ENCODE peak calls at places on chromosomes 3 and 15, in eight cellular contexts. W is stimulated activated CD8-positive, alpha-beta memory T cell treated with anti-CD3 and anti-CD28 coated beads, Interleukin-15, amount 100 ng/mL, for 24 hours; R is left kidney; I is WTC11; G is T-helper 9 cell; V is memory B cell; K is activated T-helper 1 cell treated with anti-CD3 and anti-CD28 coated beads, Interleukin-2, amount 50 U/mL, for 16 hours; B is EH. M is an unnamed sample.

GRCh38 chr3:118501152-118501551 is 533.5 kb downstream of the IGSF11 start:
- DNase-seq in K (no peak), B (no peak), G (no peak), I (peak; percentile 34), R (peak; percentile 82), V (no peak), W (no peak), M (peak; percentile 38)

GRCh38 chr15:72967836-72968530 is 84.3 kb upstream of the NEO1 start:
- DNase-seq in W (no peak), R (peak; percentile 36), B (no peak), K (no peak), V (no peak), G (no peak), I (no peak), M (no peak)

GRCh38 chr3:179768080-179768479 is 115.2 kb downstream of the USP13 start:
- DNase-seq in I (peak; percentile 53), V (no peak), W (no peak), K (no peak), B (peak; percentile 80), R (peak; percentile 55), G (no peak), M (no peak)

GRCh38 chr15:44289352-44289790 is 852 bp downstream of the GOLM2 start:
- DNase-seq in I (no peak), G (no peak), K (no peak), W (no peak), V (no peak), R (no peak), B (peak; percentile 26), M (no peak)

GRCh38 chr3:184710870-184711365 is 946 bp downstream of the MAGEF1 start:
- DNase-seq in G (no peak), R (peak; percentile 33), B (peak; percentile 30), K (no peak), I (no peak), V (peak; percentile 37), W (no peak), M (no peak)

GRCh38 chr3:15520185-15520584 is 1.3 kb downstream of the COLQ start:
- DNase-seq in I (no peak), K (no peak), B (no peak), R (no peak), W (no peak), G (no peak), V (no peak), M (no peak)

GRCh38 chr3:129892857-129893615 is 475 bp downstream of the TMCC1 start:
- DNase-seq in R (peak; percentile 90), G (peak; percentile 5), B (peak; percentile 66), K (peak; percentile 41), W (peak; percentile 48), I (peak; percentile 70), V (peak; percentile 18), M (no peak)

GRCh38 chr15:67548862-67549651 is 6.6 kb downstream of the MAP2K5 start:
- DNase-seq in R (peak; percentile 9), W (no peak), G (no peak), K (no peak), I (peak; percentile 75), V (no peak), B (peak; percentile 29), M (no peak)

GRCh38 chr3:118476885-118477618 is 557.6 kb downstream of the IGSF11 start:
- DNase-seq in I (no peak), B (no peak), R (no peak), V (no peak), K (no peak), G (no peak), W (no peak), M (no peak)

GRCh38 chr3:108125550-108126071 is 34.8 kb upstream of the CD47 start:
- DNase-seq in B (no peak), R (peak; percentile 30), K (peak; percentile 15), W (peak; percentile 20), V (peak; percentile 89), G (peak; percentile 47), I (no peak), M (no peak)

GRCh38 chr15:25728816-25729215 is 134.3 kb downstream of the ATP10A start:
- DNase-seq in B (no peak), W (no peak), G (no peak), V (no peak), R (no peak), K (no peak), I (no peak), M (no peak)

GRCh38 chr3:71789922-71790321 is 5.0 kb upstream of the PROK2 start:
- DNase-seq in W (no peak), I (no peak), K (no peak), B (no peak), R (no peak), G (no peak), V (no peak), M (no peak)

GRCh38 chr3:174198199-174198598 is 660.9 kb upstream of the NAALADL2 start:
- DNase-seq in G (no peak), R (peak; percentile 43), V (no peak), W (no peak), B (peak; percentile 69), K (no peak), I (no peak), M (no peak)

GRCh38 chr15:64897345-64897985 is 14.2 kb upstream of the ANKDD1A start:
- DNase-seq in I (no peak), K (no peak), B (peak; percentile 88), R (no peak), G (no peak), V (no peak), W (no peak), M (peak; percentile 69)

GRCh38 chr15:73237910-73238309 is 130.8 kb downstream of the HCN4 start:
- DNase-seq in R (no peak), G (no peak), V (no peak), B (no peak), W (no peak), I (no peak), K (no peak), M (no peak)

GRCh38 chr3:130828931-130829574 is 64.8 kb upstream of the ATP2C1 start:
- DNase-seq in K (no peak), W (no peak), V (no peak), G (no peak), R (no peak), I (no peak), B (no peak), M (no peak)

GRCh38 chr3:57227930-57228733 is 603 bp downstream of the APPL1 start:
- DNase-seq in W (peak; percentile 28), R (peak; percentile 79), K (peak; percentile 15), G (peak; percentile 28), V (no peak), B (peak; percentile 56), I (peak; percentile 33), M (no peak)

GRCh38 chr15:86061581-86061980 is 18.1 kb upstream of the AGBL1 start:
- DNase-seq in V (no peak), B (no peak), R (no peak), I (no peak), K (no peak), G (no peak), W (no peak), M (no peak)

GRCh38 chr3:152259480-152259879 is 9.2 kb upstream of the MBNL1 start:
- DNase-seq in I (no peak), G (no peak), B (no peak), K (no peak), W (no peak), V (no peak), R (no peak), M (no peak)

GRCh38 chr3:146044046-146044445 is 116.9 kb downstream of the PLOD2 start:
- DNase-seq in K (no peak), B (no peak), I (no peak), R (no peak), V (no peak), G (no peak), W (no peak), M (no peak)

GRCh38 chr3:197501879-197502620 is 53.7 kb downstream of the BDH1 start:
- DNase-seq in G (no peak), R (peak; percentile 72), K (no peak), I (peak; percentile 81), W (no peak), B (peak; percentile 69), V (no peak), M (peak; percentile 84)

GRCh38 chr3:16171009-16171408 is 3.5 kb upstream of the GALNT15 start:
- DNase-seq in R (no peak), G (no peak), V (no peak), B (peak; percentile 69), I (no peak), W (no peak), K (no peak), M (no peak)

GRCh38 chr15:29031502-29032228 is 145.9 kb downstream of the APBA2 start:
- DNase-seq in K (no peak), G (no peak), B (no peak), R (no peak), I (no peak), V (no peak), W (no peak), M (no peak)

GRCh38 chr15:74809951-74810350 is 2.7 kb upstream of the LMAN1L start:
- DNase-seq in R (no peak), K (no peak), I (no peak), W (no peak), V (no peak), B (peak; percentile 63), G (no peak), M (peak; percentile 52)

GRCh38 chr3:88812576-88812975 is 294.8 kb upstream of the EPHA3 start:
- DNase-seq in G (no peak), R (no peak), K (no peak), I (no peak), B (no peak), W (no peak), V (no peak), M (no peak)

GRCh38 chr15:87416591-87417257 is 839.8 kb downstream of the NTRK3 start:
- DNase-seq in W (no peak), V (no peak), K (no peak), B (peak; percentile 44), R (no peak), I (no peak), G (no peak), M (no peak)

GRCh38 chr3:153080778-153081240 is 81.2 kb upstream of the RAP2B start:
- DNase-seq in G (no peak), V (no peak), B (no peak), W (no peak), K (no peak), I (no peak), R (no peak), M (no peak)

GRCh38 chr3:59442056-59442455 is 392.2 kb upstream of the CFAP20DC start:
- DNase-seq in R (peak; percentile 77), B (no peak), V (no peak), W (no peak), G (no peak), K (no peak), I (no peak), M (no peak)

GRCh38 chr15:74595271-74595670 is 20.4 kb upstream of the CLK3 start:
- DNase-seq in G (no peak), W (no peak), I (no peak), R (no peak), B (no peak), V (no peak), K (no peak), M (no peak)

GRCh38 chr15:71385026-71385425 is 269.8 kb downstream of the THSD4 start:
- DNase-seq in K (no peak), V (no peak), B (no peak), W (no peak), G (no peak), R (peak; percentile 14), I (no peak), M (no peak)

GRCh38 chr15:66161575-66162118 is 91.9 kb downstream of the MEGF11 start:
- DNase-seq in G (no peak), B (no peak), R (no peak), I (no peak), W (no peak), K (no peak), V (no peak), M (no peak)

GRCh38 chr3:2156244-2156847 is 57.7 kb downstream of the CNTN4 start:
- DNase-seq in R (peak; percentile 55), W (no peak), B (no peak), K (no peak), G (no peak), V (no peak), I (peak; percentile 10), M (no peak)

GRCh38 chr3:87498358-87499080 is 222.1 kb upstream of the POU1F1 start:
- DNase-seq in B (no peak), G (no peak), V (no peak), K (no peak), I (no peak), R (no peak), W (no peak), M (no peak)

GRCh38 chr15:74723754-74724334 is 1.5 kb downstream of the CYP1A1 start:
- DNase-seq in V (no peak), R (peak; percentile 87), I (no peak), W (no peak), K (no peak), G (no peak), B (peak; percentile 66), M (no peak)